ENCODE peak calls at places on chromosomes 4 and X, in four cellular contexts. One of them, this sample, is unnamed.

GRCh38 chr4:123746981-123747380 is 350.4 kb downstream of the SPRY1 start:
- DNase-seq in uterus: no peak
- DNase-seq in fibroblast of lung: no peak
- DNase-seq in ovary: no peak
- DNase-seq in this sample: no peak

GRCh38 chr4:148054275-148054674 is 322.4 kb downstream of the ARHGAP10 start:
- DNase-seq in uterus: no peak
- DNase-seq in ovary: no peak
- DNase-seq in fibroblast of lung: no peak
- DNase-seq in this sample: no peak

GRCh38 chr4:41120297-41121217 is 93.8 kb downstream of the APBB2 start:
- DNase-seq in fibroblast of lung: peak; percentile 65
- DNase-seq in uterus: peak; percentile 79
- DNase-seq in ovary: peak; percentile 85
- DNase-seq in this sample: no peak

GRCh38 chr4:105129286-105129685 is 17.4 kb upstream of the TET2 start:
- DNase-seq in uterus: no peak
- DNase-seq in ovary: no peak
- DNase-seq in fibroblast of lung: no peak
- DNase-seq in this sample: no peak

GRCh38 chrX:8711401-8711800 is 20.5 kb downstream of the ANOS1 start:
- DNase-seq in ovary: no peak
- DNase-seq in fibroblast of lung: no peak
- DNase-seq in uterus: no peak
- DNase-seq in this sample: no peak

GRCh38 chr4:75629239-75629638 is 1.1 kb downstream of the CDKL2 start:
- DNase-seq in fibroblast of lung: no peak
- DNase-seq in ovary: no peak
- DNase-seq in uterus: no peak
- DNase-seq in this sample: no peak

GRCh38 chrX:100647095-100647494 is 3.1 kb downstream of the SRPX2 start:
- DNase-seq in uterus: peak; percentile 33
- DNase-seq in fibroblast of lung: peak; percentile 51
- DNase-seq in ovary: no peak
- DNase-seq in this sample: no peak

GRCh38 chrX:22389544-22390243 is 117.0 kb downstream of the CBLL2 start:
- DNase-seq in ovary: no peak
- DNase-seq in uterus: no peak
- DNase-seq in fibroblast of lung: peak; percentile 85
- DNase-seq in this sample: no peak

GRCh38 chrX:72050011-72050410 is 81.7 kb downstream of the RTL5 start:
- DNase-seq in fibroblast of lung: no peak
- DNase-seq in ovary: no peak
- DNase-seq in uterus: no peak
- DNase-seq in this sample: no peak

GRCh38 chrX:88982933-88983332 is 235.9 kb downstream of the CPXCR1 start:
- DNase-seq in ovary: no peak
- DNase-seq in fibroblast of lung: no peak
- DNase-seq in uterus: no peak
- DNase-seq in this sample: no peak
- H3K27ac ChIP-seq in ovary: no peak overlapping the region
- H3K27ac ChIP-seq in fibroblast of lung: no peak overlapping the region
- H3K27ac ChIP-seq in uterus: no peak overlapping the region
- H3K27ac ChIP-seq in this sample: no peak overlapping the region

GRCh38 chrX:47189906-47190305 is 3.7 kb upstream of the UBA1 start:
- DNase-seq in fibroblast of lung: no peak
- DNase-seq in uterus: no peak
- DNase-seq in ovary: no peak
- DNase-seq in this sample: no peak
- H3K4me3 ChIP-seq in fibroblast of lung: no peak overlapping the region
- H3K4me3 ChIP-seq in uterus: no peak overlapping the region
- H3K4me3 ChIP-seq in ovary: no peak overlapping the region
- H3K4me3 ChIP-seq in this sample: no peak overlapping the region

GRCh38 chrX:10099411-10099810 is 57.4 kb upstream of the CLCN4 start:
- DNase-seq in ovary: no peak
- DNase-seq in fibroblast of lung: no peak
- DNase-seq in uterus: no peak
- DNase-seq in this sample: no peak

GRCh38 chrX:10102046-10102704 is 54.6 kb upstream of the CLCN4 start:
- DNase-seq in ovary: no peak
- DNase-seq in fibroblast of lung: no peak
- DNase-seq in uterus: no peak
- DNase-seq in this sample: no peak

GRCh38 chrX:10101269-10101668 is 55.5 kb upstream of the CLCN4 start:
- DNase-seq in uterus: no peak
- DNase-seq in fibroblast of lung: no peak
- DNase-seq in ovary: no peak
- DNase-seq in this sample: no peak

GRCh38 chrX:10095698-10096432 is 60.9 kb upstream of the CLCN4 start:
- DNase-seq in ovary: no peak
- DNase-seq in uterus: no peak
- DNase-seq in fibroblast of lung: no peak
- DNase-seq in this sample: no peak

GRCh38 chrX:10098235-10098819 is 58.4 kb upstream of the CLCN4 start:
- DNase-seq in fibroblast of lung: no peak
- DNase-seq in uterus: no peak
- DNase-seq in ovary: no peak
- DNase-seq in this sample: peak; percentile 79
- H3K27ac ChIP-seq in fibroblast of lung: peak overlapping the region; percentile 11
- H3K27ac ChIP-seq in uterus: peak overlapping the region; percentile 69
- H3K27ac ChIP-seq in ovary: peak overlapping the region; percentile 61
- H3K27ac ChIP-seq in this sample: peak overlapping the region; percentile 79

GRCh38 chr4:3302164-3302785 is 9.5 kb downstream of the RGS12 start:
- DNase-seq in ovary: peak; percentile 50
- DNase-seq in fibroblast of lung: peak; percentile 64
- DNase-seq in uterus: no peak
- DNase-seq in this sample: peak; percentile 80
- H3K4me3 ChIP-seq in ovary: no peak overlapping the region
- H3K4me3 ChIP-seq in fibroblast of lung: no peak overlapping the region
- H3K4me3 ChIP-seq in uterus: no peak overlapping the region
- H3K4me3 ChIP-seq in this sample: peak overlapping the region; percentile 53

DNA sequence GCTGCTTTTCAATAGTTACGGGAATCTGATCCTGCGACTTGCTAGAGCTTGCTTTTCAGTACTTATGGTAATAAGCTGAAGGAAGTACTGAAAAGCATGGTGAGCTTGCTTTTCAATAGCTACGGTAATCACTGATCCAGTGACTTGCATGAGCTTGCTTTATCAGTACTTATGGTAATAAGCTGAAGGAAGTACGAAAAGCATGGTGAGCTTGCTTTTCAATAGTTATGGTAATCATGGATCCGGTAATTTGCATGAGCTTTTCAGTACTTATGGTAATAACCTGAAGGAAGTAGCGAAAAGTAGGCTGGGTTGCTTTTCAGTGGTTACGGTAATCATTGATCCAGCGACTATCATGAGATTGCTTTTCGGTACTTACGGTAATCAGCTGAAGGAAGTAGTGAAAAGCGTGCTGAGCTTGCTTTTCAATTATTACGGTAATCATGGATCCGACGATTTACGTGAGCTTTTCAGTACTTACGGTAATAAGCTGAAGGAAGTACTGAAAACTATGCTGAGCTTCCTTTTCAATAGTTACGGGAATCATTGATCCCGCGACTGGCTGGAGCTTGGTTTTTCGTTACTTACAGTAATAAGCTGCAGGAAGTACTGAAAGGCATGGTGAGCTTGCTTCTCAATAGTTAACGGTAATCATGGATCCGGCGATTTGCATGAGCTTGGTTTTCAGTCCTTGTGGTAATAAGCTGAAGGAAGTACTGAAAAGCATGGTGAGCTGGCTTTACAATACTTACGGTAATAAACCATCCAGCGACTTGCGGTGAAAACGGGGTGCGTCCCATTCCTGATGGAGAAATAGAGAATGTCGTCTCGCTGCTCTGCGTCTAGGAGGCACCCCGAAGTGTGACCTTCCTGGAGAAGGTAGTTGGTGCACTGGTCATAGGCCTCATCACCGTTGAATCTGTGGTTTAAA is 6.5 kb downstream of the CRLF2 start:
- DNase-seq in fibroblast of lung: peak; percentile 80
- DNase-seq in ovary: no peak
- DNase-seq in uterus: no peak
- DNase-seq in this sample: peak; percentile 85
- H3K27ac ChIP-seq in fibroblast of lung: no peak overlapping the region
- H3K27ac ChIP-seq in ovary: no peak overlapping the region
- H3K27ac ChIP-seq in uterus: no peak overlapping the region
- H3K27ac ChIP-seq in this sample: no peak overlapping the region

GRCh38 chr4:168632246-168632832 is 135.5 kb downstream of the PALLD start:
- DNase-seq in uterus: no peak
- DNase-seq in ovary: no peak
- DNase-seq in fibroblast of lung: peak; percentile 67
- DNase-seq in this sample: no peak
- H3K4me3 ChIP-seq in uterus: peak overlapping the region; percentile 54
- H3K4me3 ChIP-seq in ovary: peak overlapping the region; percentile 63
- H3K4me3 ChIP-seq in fibroblast of lung: peak overlapping the region; percentile 60
- H3K4me3 ChIP-seq in this sample: no peak overlapping the region

DNA sequence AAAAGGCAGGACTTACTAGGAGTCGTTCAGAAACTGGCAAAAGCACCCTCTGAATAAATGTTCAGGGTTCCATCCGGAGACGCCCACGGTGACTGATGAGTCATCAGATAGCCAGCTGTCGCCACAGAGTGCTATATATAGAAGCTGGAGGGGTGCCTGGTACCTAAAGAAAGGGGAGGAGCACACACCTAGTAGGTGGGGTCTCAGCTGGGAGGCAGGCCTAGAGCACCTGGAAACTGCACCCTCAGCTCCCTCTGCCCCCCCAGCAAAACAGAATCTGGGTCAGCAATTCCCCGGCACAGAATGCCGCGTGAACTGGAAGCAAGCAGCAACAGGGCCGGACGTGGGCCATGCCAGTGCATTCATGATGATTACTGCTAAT is 242.0 kb downstream of the BCOR start:
- DNase-seq in fibroblast of lung: peak; percentile 48
- DNase-seq in uterus: no peak
- DNase-seq in ovary: no peak
- DNase-seq in this sample: peak; percentile 67
- H3K27ac ChIP-seq in fibroblast of lung: no peak overlapping the region
- H3K27ac ChIP-seq in uterus: no peak overlapping the region
- H3K27ac ChIP-seq in ovary: no peak overlapping the region
- H3K27ac ChIP-seq in this sample: peak overlapping the region; percentile 96

GRCh38 chrX:24371391-24371972 is 11.0 kb downstream of the SUPT20HL1 start:
- DNase-seq in fibroblast of lung: peak; percentile 44
- DNase-seq in ovary: peak; percentile 63
- DNase-seq in uterus: peak; percentile 54
- DNase-seq in this sample: peak; percentile 35
- H3K4me3 ChIP-seq in fibroblast of lung: no peak overlapping the region
- H3K4me3 ChIP-seq in ovary: no peak overlapping the region
- H3K4me3 ChIP-seq in uterus: no peak overlapping the region
- H3K4me3 ChIP-seq in this sample: no peak overlapping the region

This sample was measured in CD4-positive, CD25-positive, alpha-beta regulatory T cell.